ENCODE peak calls at places on chromosome 15, in six cellular contexts. Y is neural progenitor cell, C is A549, Q is BJ, L is fibroblast of the aortic adventitia, I is body of pancreas. Z is an unnamed sample.

GRCh38 chr15:65583701-65584100 is 27.2 kb downstream of the INTS14 start:
- DNase-seq in Y (peak), L (no peak), C (no peak), Q (no peak), I (no peak), Z (no peak)

GRCh38 chr15:70576276-70576675 is 187.1 kb downstream of the UACA start:
- DNase-seq in I (no peak), C (no peak), Q (no peak), L (no peak), Y (no peak), Z (no peak)

GRCh38 chr15:80739919-80740318 is 39.3 kb upstream of the CEMIP start:
- DNase-seq in L (no peak), C (no peak), Y (no peak), Q (no peak), I (no peak), Z (no peak)

GRCh38 chr15:70071799-70072198 is 25.9 kb downstream of the TLE3 start:
- DNase-seq in C (no peak), Q (no peak), I (no peak), Y (peak), L (no peak), Z (no peak)

GRCh38 chr15:38618242-38618925 is 53.8 kb upstream of the RASGRP1 start:
- DNase-seq in L (no peak), Q (no peak), I (no peak), Y (no peak), C (no peak), Z (no peak)

GRCh38 chr15:82018201-82018600 is 27.6 kb downstream of the MEX3B start:
- DNase-seq in Y (no peak), L (no peak), Q (no peak), C (no peak), I (no peak), Z (no peak)

GRCh38 chr15:58447244-58448010 is 15.6 kb downstream of the LIPC start:
- DNase-seq in C (no peak), I (no peak), L (peak), Y (no peak), Q (peak), Z (peak)

GRCh38 chr15:78265752-78266224 is 1.4 kb downstream of the DNAJA4 start:
- DNase-seq in Y (no peak), I (no peak), Q (peak), C (no peak), L (peak), Z (no peak)

GRCh38 chr15:72184165-72184811 is 13.3 kb downstream of the GRAMD2A start:
- DNase-seq in L (peak), Q (no peak), Y (peak), I (peak), C (peak), Z (no peak)

GRCh38 chr15:44775923-44776322 is 39.6 kb downstream of the TRIM69 start:
- DNase-seq in Y (no peak), I (no peak), Q (no peak), L (no peak), C (no peak), Z (no peak)

GRCh38 chr15:68276668-68277067 is 877 bp upstream of the FEM1B start:
- DNase-seq in L (no peak), Q (no peak), Y (no peak), I (no peak), C (no peak), Z (no peak)

GRCh38 chr15:97998307-97999071 is 38.0 kb downstream of the ARRDC4 start:
- DNase-seq in I (no peak), L (peak), Q (no peak), Y (no peak), C (no peak), Z (no peak)

GRCh38 chr15:67558502-67558901 is 16.0 kb downstream of the MAP2K5 start:
- DNase-seq in I (no peak), Q (no peak), L (no peak), Y (peak), C (no peak), Z (no peak)

GRCh38 chr15:46677491-46677890 is 1039.8 kb upstream of the SEMA6D start:
- DNase-seq in L (no peak), C (no peak), Y (no peak), Q (no peak), I (no peak), Z (no peak)

GRCh38 chr15:33310481-33311311 is at the start of gene RYR3:
- DNase-seq in L (no peak), I (no peak), C (no peak), Y (peak), Q (no peak), Z (no peak)

GRCh38 chr15:60184579-60184978 is 180.5 kb downstream of the FOXB1 start:
- DNase-seq in Y (no peak), Q (no peak), C (no peak), L (no peak), I (no peak), Z (no peak)

GRCh38 chr15:66711260-66711659 is 9.2 kb downstream of the SMAD6 start:
- DNase-seq in Q (no peak), Y (no peak), C (no peak), I (no peak), L (no peak), Z (no peak)

GRCh38 chr15:59190291-59190690 is 16.4 kb upstream of the LDHAL6B start:
- DNase-seq in L (no peak), C (no peak), Q (no peak), Y (no peak), I (no peak), Z (no peak)

GRCh38 chr15:90412356-90413194 is 24.5 kb downstream of the IQGAP1 start:
- DNase-seq in Y (no peak), Q (peak), I (peak), L (peak), C (peak), Z (peak)

GRCh38 chr15:26866298-26867198 is at the start of gene GABRA5:
- DNase-seq in Y (peak), C (peak), L (no peak), Q (no peak), I (peak), Z (no peak)
- TF ChIP-seq CTCF in Y (peak), C (peak), L (no peak), Q (peak), I (no peak), Z (peak)

GRCh38 chr15:96870510-96871039 is 540.1 kb downstream of the NR2F2 start:
- DNase-seq in I (no peak), L (no peak), Q (no peak), Y (no peak), C (no peak), Z (no peak)
- H3K4me3 ChIP-seq in I (no peak), L (no peak), Q (no peak), Y (no peak), C (no peak), Z (no peak)

DNA sequence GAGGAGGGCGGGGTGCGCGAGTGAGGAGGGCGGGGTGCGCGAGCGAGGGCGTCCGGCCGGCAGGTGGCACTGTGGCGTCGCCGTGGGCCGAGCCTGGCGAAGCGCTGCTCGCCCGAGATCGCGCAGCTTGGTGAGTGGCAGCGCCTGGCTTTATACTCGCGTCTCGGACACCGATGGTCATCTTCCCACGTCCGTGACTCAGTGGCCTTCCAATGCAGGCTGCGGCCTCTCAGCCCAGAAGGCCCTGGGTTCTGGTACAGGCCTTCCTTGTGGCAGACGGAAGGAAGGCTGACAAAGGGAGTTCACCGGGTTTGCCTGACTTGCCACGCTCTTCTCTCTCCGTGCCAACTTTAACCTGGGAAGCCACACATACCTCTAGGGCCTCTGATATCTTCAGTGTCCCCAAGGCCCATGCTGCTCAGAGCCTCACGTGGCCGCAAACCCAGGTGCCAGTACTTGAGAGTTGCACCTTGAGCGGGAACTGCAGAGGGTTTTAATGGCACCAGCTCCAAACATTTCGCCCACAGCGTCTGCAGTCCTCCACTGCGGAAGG is 195.3 kb upstream of the LYSMD4 start:
- DNase-seq in Q (no peak), C (peak), I (peak), Y (peak), L (peak), Z (peak)
- TF ChIP-seq CTCF in Q (peak), C (peak), I (peak), Y (peak), L (peak), Z (peak)

GRCh38 chr15:26970712-26971210 is at the start of gene GABRG3:
- DNase-seq in I (no peak), Y (peak), L (no peak), Q (no peak), C (peak), Z (no peak)

GRCh38 chr15:26971303-26972018 is 480 bp downstream of the GABRG3 start:
- DNase-seq in I (no peak), C (no peak), Y (peak), Q (no peak), L (no peak), Z (no peak)

GRCh38 chr15:26972636-26973035 is 1.7 kb downstream of the GABRG3 start:
- DNase-seq in C (no peak), I (no peak), Y (no peak), Q (no peak), L (no peak), Z (no peak)

DNA sequence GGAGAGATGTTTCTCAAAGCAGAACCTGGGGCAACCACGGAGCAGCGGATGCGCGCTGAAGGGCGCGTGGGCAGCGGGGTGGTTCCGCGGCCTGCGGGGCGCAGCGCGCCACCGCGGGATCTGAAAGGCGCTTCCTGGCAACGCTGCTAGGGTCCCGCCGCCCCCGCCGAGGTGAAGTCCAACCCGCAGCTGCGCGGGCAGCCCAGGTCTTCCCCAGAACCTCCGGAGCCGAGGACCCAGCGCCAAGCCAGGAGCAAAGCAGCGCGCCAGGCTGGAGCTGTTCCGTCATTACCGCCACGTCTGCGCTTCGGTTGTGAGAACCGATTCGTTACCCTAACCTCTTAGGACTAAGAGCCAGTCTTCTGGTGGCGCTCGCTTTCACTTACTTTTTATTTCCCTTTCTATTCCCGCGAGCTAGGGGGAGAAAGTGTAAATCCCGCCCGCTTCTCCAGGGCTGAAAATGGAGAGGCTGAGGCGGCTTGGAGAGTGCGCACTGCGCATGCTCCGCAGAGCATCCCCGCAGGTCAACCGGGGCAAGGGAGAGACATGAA is 3.2 kb upstream of the GABRG3 start:
- DNase-seq in C (no peak), Y (peak), L (no peak), Q (no peak), I (no peak), Z (no peak)
- H3K4me3 ChIP-seq in C (peak), Y (peak), L (no peak), Q (no peak), I (no peak), Z (no peak)

DNA sequence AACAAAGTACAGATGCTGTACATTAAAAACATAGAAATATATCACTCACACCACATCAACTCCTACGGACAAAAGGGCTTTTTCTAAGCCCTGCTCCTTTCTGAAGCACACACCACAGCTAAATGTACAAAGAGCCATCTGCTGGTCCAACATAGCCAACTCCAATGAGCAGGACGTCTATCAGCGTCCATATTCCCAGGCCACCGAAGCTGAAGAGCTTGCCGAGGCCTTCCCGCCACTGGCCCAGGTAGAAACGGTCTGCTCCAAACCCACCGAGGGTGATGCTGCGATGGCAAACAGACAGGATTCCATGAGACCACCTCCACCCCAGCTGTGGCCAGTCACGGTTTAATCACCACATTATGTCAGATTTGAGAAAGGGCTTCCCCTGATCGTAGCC is 9.8 kb downstream of the TM2D3 start:
- DNase-seq in Y (no peak), I (no peak), L (no peak), C (peak), Q (no peak), Z (no peak)
- TF ChIP-seq CTCF in Y (no peak), I (no peak), L (peak), C (no peak), Q (no peak), Z (peak)

GRCh38 chr15:74892931-74893330 is 3.1 kb downstream of the MPI start:
- DNase-seq in L (no peak), I (no peak), Y (no peak), C (no peak), Q (no peak), Z (no peak)

GRCh38 chr15:74889390-74889881 is 406 bp upstream of the MPI start:
- DNase-seq in Q (no peak), I (peak), C (no peak), Y (peak), L (peak), Z (no peak)

GRCh38 chr15:74889882-74890768 is at the start of gene MPI:
- DNase-seq in Q (no peak), C (peak), L (peak), Y (peak), I (peak), Z (no peak)

GRCh38 chr15:74892313-74892712 is 2.5 kb downstream of the MPI start:
- DNase-seq in I (peak), Q (no peak), Y (no peak), C (no peak), L (no peak), Z (no peak)

DNA sequence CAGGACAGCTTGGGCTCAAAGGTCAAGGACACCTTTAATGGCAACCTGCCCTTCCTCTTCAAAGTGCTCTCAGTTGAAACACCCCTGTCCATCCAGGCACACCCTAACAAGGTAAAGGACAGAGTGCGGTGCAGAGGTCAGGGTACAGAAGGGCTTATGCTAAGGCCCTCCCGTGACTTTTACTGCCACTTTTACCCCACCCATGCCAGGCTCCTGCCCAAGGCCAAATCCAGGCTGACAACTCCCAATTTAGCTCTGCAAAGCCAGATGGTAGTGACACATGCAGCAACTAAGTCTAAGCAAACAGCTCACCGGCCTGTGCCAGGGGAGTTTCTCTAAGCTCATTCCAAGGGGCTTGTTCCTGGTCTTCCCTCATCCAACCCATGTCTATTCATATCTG is 1.6 kb downstream of the MPI start:
- DNase-seq in L (no peak), C (no peak), Y (no peak), Q (no peak), I (peak), Z (no peak)
- H3K4me3 ChIP-seq in L (no peak), C (no peak), Y (no peak), Q (no peak), I (no peak), Z (no peak)

DNA sequence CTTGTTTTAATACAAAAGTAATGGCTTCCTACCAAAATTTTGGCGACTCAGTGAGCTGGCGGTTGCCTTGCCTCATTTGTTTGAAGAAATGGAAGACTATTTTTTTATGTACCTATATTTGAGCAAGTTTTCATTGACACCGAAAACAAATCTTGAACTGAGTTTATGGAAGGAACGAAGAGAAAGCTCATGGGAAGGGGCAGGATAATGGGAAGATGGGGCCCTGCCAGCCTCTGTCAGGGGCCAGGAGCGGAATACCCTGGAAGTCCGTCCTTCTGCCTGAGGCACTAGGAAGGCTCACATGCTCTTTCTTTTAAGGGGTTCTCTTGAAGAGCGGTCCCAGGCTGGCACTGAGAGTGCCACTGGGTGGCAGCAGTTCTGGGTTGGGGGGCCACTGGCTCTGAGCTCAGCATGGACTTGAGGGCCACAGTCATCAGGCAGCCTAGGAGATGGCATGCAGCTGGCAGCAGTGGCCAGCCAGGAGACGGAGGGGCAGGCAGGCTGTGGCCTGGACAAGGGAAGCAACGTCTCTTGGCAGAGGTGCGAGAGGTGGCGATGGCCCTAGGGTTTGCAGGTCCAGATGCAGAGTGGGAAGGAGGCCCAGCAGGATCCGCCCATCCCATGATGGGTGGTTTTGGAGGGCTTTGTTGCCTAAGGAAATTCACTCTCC is 41.6 kb downstream of the ISG20 start:
- DNase-seq in L (no peak), C (no peak), Y (no peak), I (no peak), Q (no peak), Z (no peak)
- TF ChIP-seq CTCF in L (no peak), C (no peak), Y (no peak), I (no peak), Q (no peak), Z (no peak)

GRCh38 chr15:48645558-48646330 is at the start of gene FBN1:
- DNase-seq in Q (peak), Y (peak), L (peak), C (peak), I (peak), Z (peak)

GRCh38 chr15:48643236-48643635 is 2.3 kb downstream of the FBN1 start:
- DNase-seq in Q (no peak), C (no peak), Y (no peak), I (no peak), L (peak), Z (no peak)

GRCh38 chr15:48644827-48645557 is 517 bp downstream of the FBN1 start:
- DNase-seq in Y (peak), Q (no peak), I (peak), L (peak), C (peak), Z (no peak)

GRCh38 chr15:48643776-48644497 is 1.6 kb downstream of the FBN1 start:
- DNase-seq in Q (no peak), C (no peak), Y (peak), L (peak), I (no peak), Z (no peak)

GRCh38 chr15:48644498-48644826 is 1.0 kb downstream of the FBN1 start:
- DNase-seq in I (peak), Y (no peak), L (peak), C (no peak), Q (no peak), Z (no peak)
- H3K4me3 ChIP-seq in I (no peak), Y (peak), L (peak), C (peak), Q (peak), Z (peak)

DNA sequence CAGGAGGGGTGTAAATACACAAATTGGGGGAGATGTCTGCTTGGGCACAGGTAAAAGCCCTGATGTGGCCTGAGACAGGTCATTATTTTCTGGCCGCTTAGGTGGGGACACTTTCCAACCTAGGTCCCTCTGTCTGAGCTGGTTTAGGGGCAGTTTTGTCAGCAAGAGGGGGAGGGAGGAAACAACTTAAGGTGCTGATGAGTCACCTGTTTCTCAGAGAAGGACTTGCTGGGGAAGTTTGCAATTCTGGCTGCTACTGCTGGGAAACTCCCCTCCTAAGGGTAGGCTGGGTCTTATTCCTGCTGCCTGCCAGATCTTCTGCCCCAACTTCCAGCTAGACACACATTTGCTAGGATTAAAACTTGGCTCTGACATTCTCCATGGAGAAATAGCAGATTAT is 4.8 kb upstream of the RHOV start:
- DNase-seq in Y (no peak), Q (no peak), L (peak), I (no peak), C (no peak), Z (no peak)
- TF ChIP-seq CTCF in Y (no peak), Q (no peak), L (no peak), I (no peak), C (no peak), Z (no peak)

Z was measured in AG09309.